ENCODE peak calls at places on chromosomes 13 and 19, in nine cellular contexts. V, D, N, M, L, I, U, W and K are unnamed samples.

GRCh38 chr19:36060430-36060829 is 5.7 kb downstream of the WDR62 start:
- DNase-seq in V (no peak), D (no peak), N (peak; percentile 24), M (no peak), L (peak; percentile 42), I (peak; percentile 53), U (no peak), W (no peak), K (no peak)

GRCh38 chr19:32232449-32232848 is 113.0 kb upstream of the ZNF507 start:
- DNase-seq in V (no peak), D (no peak), N (no peak), M (no peak), L (no peak), I (no peak), U (no peak), W (no peak), K (no peak)

GRCh38 chr13:104318121-104318520 is 1251.9 kb upstream of the SLC10A2 start:
- DNase-seq in V (peak; percentile 4), D (no peak), N (no peak), M (no peak), L (no peak), I (no peak), U (no peak), W (no peak), K (no peak)

GRCh38 chr19:27962260-27962659 is 1250.7 kb downstream of the UQCRFS1 start:
- DNase-seq in V (no peak), D (no peak), N (no peak), M (no peak), L (no peak), I (no peak), U (no peak), W (no peak), K (no peak)

GRCh38 chr13:78762825-78763224 is 103.9 kb upstream of the OBI1 start:
- DNase-seq in V (no peak), D (no peak), N (no peak), M (no peak), L (no peak), I (no peak), U (no peak), W (no peak), K (no peak)

GRCh38 chr19:47729468-47729798 is 15.9 kb upstream of the NOP53 start:
- DNase-seq in V (peak; percentile 79), D (peak; percentile 92), N (peak; percentile 45), M (no peak), L (peak; percentile 81), I (peak; percentile 63), U (no peak), W (peak; percentile 82), K (no peak)

GRCh38 chr13:75485286-75486062 is 3.5 kb upstream of the TBC1D4 start:
- DNase-seq in V (peak; percentile 51), D (peak; percentile 56), N (no peak), M (no peak), L (no peak), I (no peak), U (no peak), W (no peak), K (no peak)

GRCh38 chr13:22076658-22077057 is 405.8 kb downstream of the FGF9 start:
- DNase-seq in V (no peak), D (no peak), N (no peak), M (no peak), L (no peak), I (no peak), U (no peak), W (no peak), K (no peak)

GRCh38 chr19:40282920-40283319 is 2.2 kb downstream of the AKT2 start:
- DNase-seq in V (no peak), D (no peak), N (no peak), M (no peak), L (no peak), I (no peak), U (no peak), W (no peak), K (no peak)

GRCh38 chr13:37539176-37539575 is 59.4 kb downstream of the POSTN start:
- DNase-seq in V (no peak), D (no peak), N (no peak), M (no peak), L (no peak), I (no peak), U (no peak), W (no peak), K (no peak)

GRCh38 chr13:27367570-27367969 is 56.8 kb upstream of the GTF3A start:
- DNase-seq in V (no peak), D (no peak), N (no peak), M (no peak), L (no peak), I (no peak), U (no peak), W (no peak), K (no peak)

GRCh38 chr13:79631260-79631659 is 150.3 kb downstream of the NDFIP2 start:
- DNase-seq in V (peak; percentile 56), D (peak; percentile 65), N (no peak), M (no peak), L (no peak), I (no peak), U (no peak), W (no peak), K (no peak)

GRCh38 chr19:55258476-55258827 is 365 bp downstream of the PPP6R1 start:
- DNase-seq in V (no peak), D (peak; percentile 30), N (no peak), M (no peak), L (peak; percentile 82), I (no peak), U (no peak), W (no peak), K (no peak)

GRCh38 chr13:49348748-49349147 is 95.1 kb downstream of the CAB39L start:
- DNase-seq in V (no peak), D (no peak), N (no peak), M (no peak), L (no peak), I (no peak), U (no peak), W (no peak), K (no peak)

GRCh38 chr13:104422668-104423067 is 1356.5 kb upstream of the SLC10A2 start:
- DNase-seq in V (no peak), D (no peak), N (no peak), M (no peak), L (no peak), I (no peak), U (no peak), W (no peak), K (no peak)

GRCh38 chr13:81406639-81407292 is 1065.8 kb upstream of the SPRY2 start:
- DNase-seq in V (no peak), D (no peak), N (no peak), M (no peak), L (no peak), I (no peak), U (peak; percentile 38), W (no peak), K (no peak)

GRCh38 chr13:109790071-109790470 is 3.7 kb upstream of the IRS2 start:
- DNase-seq in V (no peak), D (no peak), N (no peak), M (no peak), L (no peak), I (no peak), U (no peak), W (no peak), K (peak; percentile 46)
- H3K4me3 ChIP-seq in V (no peak overlapping the region), D (no peak overlapping the region), N (no peak overlapping the region), M (no peak overlapping the region), L (no peak overlapping the region), I (no peak overlapping the region), U (no peak overlapping the region), W (no peak overlapping the region), K (no peak overlapping the region)

DNA sequence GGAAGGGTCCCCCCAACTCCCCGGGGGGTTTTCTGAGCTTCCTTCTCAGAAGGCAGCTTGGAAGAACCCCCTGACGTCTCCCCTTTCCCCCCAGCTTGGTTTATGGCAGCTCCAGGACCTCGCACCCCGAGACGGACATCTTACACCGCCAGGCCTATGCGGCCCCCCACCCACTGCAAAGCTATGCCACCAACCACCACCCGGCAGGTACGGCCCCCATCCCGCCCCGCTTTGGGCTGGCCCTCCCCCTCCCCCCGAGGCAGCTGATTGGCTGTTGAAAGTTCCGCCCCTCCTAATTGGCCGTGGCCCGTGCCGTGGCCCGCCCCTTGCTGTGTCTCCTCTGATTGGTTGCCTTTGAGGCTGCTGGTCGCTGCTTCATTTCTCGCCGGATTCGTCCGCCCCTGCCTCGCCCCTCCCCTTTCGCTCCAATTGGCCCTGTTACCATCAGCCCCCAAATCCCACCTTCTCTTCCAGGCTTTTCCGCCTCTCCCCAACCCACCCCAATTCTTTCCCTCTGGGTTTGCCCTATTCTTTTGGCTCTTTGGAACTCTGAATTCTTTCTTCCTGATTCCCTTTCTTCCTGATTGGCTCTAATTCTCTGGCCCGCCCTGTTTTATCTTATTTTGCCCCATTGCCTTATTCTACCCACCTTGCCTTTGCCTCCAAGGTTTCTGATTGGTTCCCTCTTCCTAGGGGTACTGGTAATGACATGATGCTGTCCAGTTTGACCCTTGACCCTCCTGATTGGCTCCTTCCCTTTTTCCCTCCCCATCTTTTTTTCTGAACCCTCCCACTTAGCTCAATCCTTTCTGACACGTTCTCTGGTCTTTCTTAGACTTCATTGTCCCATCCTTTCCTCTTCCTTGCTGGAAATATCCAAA is 2.5 kb downstream of the PRR12 start:
- DNase-seq in V (peak; percentile 89), D (peak; percentile 94), N (peak; percentile 96), M (no peak), L (peak; percentile 98), I (peak; percentile 94), U (peak; percentile 76), W (peak; percentile 97), K (peak; percentile 84)
- TF ChIP-seq POLR2AphosphoS5 in V (peak; percentile 41), D (no peak), N (no peak), M (no peak), L (peak; percentile 19), I (no peak), U (no peak), W (no peak), K (no peak)

GRCh38 chr19:42114412-42114811 is 17.8 kb downstream of the POU2F2 start:
- DNase-seq in V (no peak), D (no peak), N (peak; percentile 76), M (no peak), L (no peak), I (no peak), U (peak; percentile 50), W (no peak), K (no peak)
- H3K4me3 ChIP-seq in V (no peak overlapping the region), D (no peak overlapping the region), N (no peak overlapping the region), M (no peak overlapping the region), L (no peak overlapping the region), I (no peak overlapping the region), U (peak overlapping the region; percentile 2), W (no peak overlapping the region), K (no peak overlapping the region)

DNA sequence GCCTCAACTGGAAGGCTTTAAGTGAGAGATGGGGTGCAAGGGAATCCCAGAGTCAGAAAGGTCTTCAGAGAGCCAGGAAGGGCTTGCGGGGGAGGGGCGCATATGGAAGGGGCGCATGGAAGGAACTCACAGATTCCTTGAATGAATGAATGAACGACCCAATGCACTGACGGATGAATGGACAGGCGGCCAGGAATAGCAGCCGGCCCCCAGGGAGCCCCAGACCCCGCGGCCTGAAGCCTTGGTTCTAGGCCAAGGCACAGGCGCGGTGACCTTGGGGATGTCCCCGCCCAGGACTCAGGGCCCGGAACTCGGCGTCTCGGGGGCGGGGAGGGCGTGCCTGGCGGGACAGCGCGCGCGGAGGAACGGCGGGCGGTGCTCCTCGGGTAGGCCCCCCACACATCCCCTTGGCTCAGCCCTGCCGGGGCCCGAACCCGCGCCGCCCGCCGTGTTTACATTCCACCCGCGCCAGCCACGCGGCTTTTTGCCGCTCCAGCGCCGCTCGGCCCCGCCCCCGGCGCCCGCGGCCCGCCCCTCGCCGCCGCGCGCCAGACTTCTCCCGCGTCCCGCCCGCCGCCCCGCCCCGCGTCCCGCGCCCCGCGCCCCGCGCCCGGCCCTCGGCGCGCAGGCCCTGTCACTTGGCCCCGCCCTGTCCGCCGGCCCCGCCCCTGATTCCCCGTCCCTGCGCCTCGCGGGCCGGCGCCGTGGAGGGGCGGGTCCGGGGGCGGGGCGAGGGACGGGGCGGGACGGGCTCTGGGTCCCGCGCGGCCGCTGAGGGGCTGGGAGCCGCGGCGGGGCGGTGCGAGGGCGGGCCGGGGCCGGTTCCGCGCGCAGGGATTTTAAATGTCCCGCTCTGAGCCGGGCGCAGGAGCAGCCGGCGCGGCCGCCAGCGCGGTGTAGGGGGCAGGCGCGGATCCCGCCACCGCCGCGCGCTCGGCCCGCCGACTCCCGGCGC is at the start of gene CCNE1:
- DNase-seq in V (peak; percentile 43), D (peak; percentile 83), N (peak; percentile 97), M (no peak), L (peak; percentile 92), I (peak; percentile 97), U (no peak), W (peak; percentile 94), K (peak; percentile 65)
- TF ChIP-seq POLR2AphosphoS5 in V (peak; percentile 25), D (no peak), N (peak; percentile 21), M (no peak), L (peak; percentile 72), I (no peak), U (peak; percentile 64), W (no peak), K (peak; percentile 71)